ENCODE peak calls at places on chromosomes 12 and 14, in six cellular contexts. S, E, V, Z, R and U are unnamed samples. For H3K9me3, the result is how much of the 10 kb centered on the place peaks cover.

GRCh38 chr12:27048822-27049752 is 26.7 kb downstream of the MED21 start:
- DNase-seq in E (no peak), R (peak), Z (peak), V (no peak), S (no peak), U (peak)

GRCh38 chr12:32419520-32419960 is 20.2 kb downstream of the FGD4 start:
- DNase-seq in Z (no peak), S (no peak), E (peak), V (peak), R (peak), U (no peak)

GRCh38 chr14:101492716-101493115 is 68.6 kb upstream of the DIO3 start:
- DNase-seq in R (no peak), Z (no peak), S (no peak), E (no peak), V (peak), U (no peak)

GRCh38 chr12:81085832-81086231 is 8.0 kb downstream of the ACSS3 start:
- DNase-seq in R (no peak), Z (no peak), V (no peak), S (no peak), E (no peak), U (no peak)

GRCh38 chr12:113194971-113195391 is 9.5 kb downstream of the RITA1 start:
- DNase-seq in Z (no peak), R (peak), V (no peak), S (no peak), E (no peak), U (no peak)

GRCh38 chr12:114656906-114657596 is 26.9 kb downstream of the TBX3 start:
- DNase-seq in V (no peak), R (no peak), Z (no peak), E (no peak), S (no peak), U (no peak)

GRCh38 chr12:122757568-122757967 is 4.9 kb downstream of the DENR start:
- DNase-seq in Z (no peak), S (no peak), E (no peak), V (no peak), R (no peak), U (no peak)

GRCh38 chr14:23160924-23161522 is 22.4 kb downstream of the SLC7A8 start:
- DNase-seq in Z (peak), R (peak), V (peak), E (no peak), S (no peak), U (peak)

GRCh38 chr12:52214421-52214802 is 18.6 kb upstream of the KRT7 start:
- DNase-seq in E (no peak), S (no peak), R (no peak), V (no peak), Z (peak), U (no peak)

GRCh38 chr14:94893411-94894160 is 123.7 kb upstream of the GSC start:
- DNase-seq in Z (no peak), R (no peak), V (no peak), E (no peak), S (no peak), U (no peak)

GRCh38 chr12:111319600-111320232 is 49.2 kb downstream of the PHETA1 start:
- DNase-seq in V (no peak), Z (no peak), E (no peak), R (no peak), S (no peak), U (no peak)

GRCh38 chr12:113092478-113093408 is 36.2 kb downstream of the DTX1 start:
- DNase-seq in S (peak), R (no peak), E (peak), V (peak), Z (no peak), U (no peak)

GRCh38 chr14:88753873-88754272 is 38.9 kb downstream of the EML5 start:
- DNase-seq in S (no peak), R (no peak), V (no peak), Z (no peak), E (no peak), U (no peak)

GRCh38 chr12:116426391-116427136 is 132.6 kb upstream of the MAP1LC3B2 start:
- DNase-seq in E (peak), V (peak), R (peak), S (no peak), Z (peak), U (peak)

GRCh38 chr12:56634837-56635538 is 4.9 kb upstream of the BAZ2A start:
- DNase-seq in S (peak), V (peak), E (peak), R (peak), Z (peak), U (peak)

GRCh38 chr14:55749201-55749812 is 169.3 kb downstream of the KTN1 start:
- DNase-seq in R (peak), S (no peak), Z (peak), E (no peak), V (no peak), U (no peak)

GRCh38 chr12:121838096-121838495 is 20.6 kb downstream of the HPD start:
- DNase-seq in E (no peak), V (no peak), Z (no peak), S (no peak), R (no peak), U (no peak)

GRCh38 chr14:62213516-62213915 is 451.3 kb downstream of the SNAPC1 start:
- DNase-seq in S (no peak), R (peak), Z (no peak), V (no peak), E (peak), U (peak)

GRCh38 chr14:77593501-77593911 is 22.9 kb downstream of the SPTLC2 start:
- DNase-seq in R (peak), V (no peak), Z (peak), S (no peak), E (no peak), U (no peak)

GRCh38 chr14:99497894-99498293 is 16.7 kb downstream of the CCNK start:
- DNase-seq in Z (no peak), R (no peak), V (no peak), S (no peak), E (no peak), U (no peak)

GRCh38 chr12:14390885-14391530 is 25.5 kb downstream of the ATF7IP start:
- DNase-seq in R (no peak), E (no peak), Z (no peak), V (no peak), S (no peak), U (no peak)

GRCh38 chr12:80937391-80938238 is at the start of gene LIN7A:
- DNase-seq in Z (no peak), E (peak), S (peak), V (peak), R (peak), U (no peak)

GRCh38 chr12:119669744-119670472 is 2.0 kb downstream of the PRKAB1 start:
- DNase-seq in V (peak), Z (peak), S (no peak), E (no peak), R (no peak), U (no peak)

GRCh38 chr12:66751432-66752113 is 72.7 kb upstream of the GRIP1 start:
- DNase-seq in V (no peak), R (no peak), Z (peak), S (no peak), E (no peak), U (no peak)

GRCh38 chr14:69288956-69289705 is 29.2 kb downstream of the GALNT16 start:
- DNase-seq in Z (peak), S (no peak), E (no peak), R (no peak), V (no peak), U (no peak)

GRCh38 chr14:98099527-98099926 is 1172.5 kb downstream of the BCL11B start:
- DNase-seq in E (no peak), V (no peak), R (no peak), S (no peak), Z (no peak), U (no peak)

GRCh38 chr12:133080051-133080618 is 588 bp upstream of the ZNF140 start:
- DNase-seq in R (peak), Z (peak), E (peak), S (peak), V (peak), U (peak)

GRCh38 chr12:133081408-133081806 is 684 bp downstream of the ZNF140 start:
- DNase-seq in S (no peak), R (no peak), E (no peak), V (peak), Z (no peak), U (no peak)

GRCh38 chr12:133083345-133083744 is 2.6 kb downstream of the ZNF140 start:
- DNase-seq in S (no peak), E (no peak), V (no peak), R (no peak), Z (no peak), U (no peak)

DNA sequence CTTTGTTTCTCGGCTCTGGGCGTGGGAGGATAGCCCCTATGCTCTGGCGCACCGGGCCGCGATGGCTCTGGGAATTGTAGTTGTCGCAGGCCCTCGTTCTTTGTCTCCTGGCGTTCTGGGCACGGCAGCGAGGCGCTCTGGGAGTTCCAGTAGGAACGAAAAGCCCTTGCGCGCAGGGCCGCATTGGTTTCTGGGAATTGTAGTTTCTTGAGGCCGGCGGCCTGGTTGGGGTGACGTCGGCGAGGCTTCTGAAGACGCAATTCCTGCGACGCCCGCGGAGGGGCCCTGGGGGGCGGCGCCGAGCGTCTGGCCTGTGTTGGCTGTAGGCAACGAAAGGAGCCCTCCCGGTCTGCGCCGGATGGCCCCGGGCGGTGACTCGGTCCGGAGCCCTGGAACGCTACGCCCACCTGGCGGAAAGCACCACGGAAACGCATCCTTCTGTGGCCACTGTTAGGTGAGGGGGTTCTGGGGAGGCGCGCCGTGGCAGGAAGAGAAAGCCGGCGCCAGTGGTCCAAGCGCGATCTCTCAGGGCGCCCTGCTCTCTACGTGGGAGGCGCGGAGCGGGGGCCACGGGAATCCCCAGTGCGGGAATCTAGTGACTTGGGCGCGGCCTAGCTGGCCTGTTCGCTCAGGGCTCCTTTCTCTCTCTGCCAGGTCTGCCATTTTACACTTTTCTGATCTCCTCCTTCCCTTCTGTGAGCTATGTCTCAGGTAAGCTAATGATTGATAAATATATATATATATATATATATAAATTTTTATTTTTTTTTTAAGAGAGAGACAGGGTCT is at the start of gene ZNF140:
- DNase-seq in Z (peak), S (peak), R (peak), E (peak), V (peak), U (peak)
- H3K9me3 ChIP-seq in Z (half or more), S (under half), R (under half), E (under half), V (under half), U (half or more)

GRCh38 chr14:79274641-79275366 is 936.5 kb downstream of the DIO2 start:
- DNase-seq in S (no peak), E (no peak), R (peak), V (no peak), Z (no peak), U (no peak)
- TF ChIP-seq CTCF in S (no peak), E (no peak), R (peak), V (no peak), Z (no peak), U (peak)

DNA sequence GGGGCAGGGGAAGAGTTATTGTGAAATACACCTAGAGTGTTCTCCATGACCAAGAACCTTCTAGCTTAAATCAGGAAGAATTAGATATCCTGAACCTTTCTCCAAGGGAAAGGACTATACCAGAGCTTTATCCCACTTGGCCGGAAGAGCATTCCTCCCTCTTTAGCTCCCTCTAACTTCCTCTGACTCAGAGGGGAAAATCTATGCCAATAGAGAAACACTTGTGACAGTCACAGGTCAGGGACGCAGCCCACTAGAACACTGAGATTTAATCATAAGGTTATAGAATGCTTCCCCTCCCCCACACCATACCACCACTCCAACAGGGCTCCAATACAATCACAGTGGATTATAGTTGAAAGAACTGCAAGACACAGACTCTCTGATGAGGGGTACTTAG is 55.4 kb upstream of the RFX4 start:
- DNase-seq in V (no peak), Z (no peak), S (no peak), R (peak), E (no peak), U (no peak)
- H3K4me3 ChIP-seq in V (no peak), Z (no peak), S (no peak), R (no peak), E (no peak), U (no peak)

GRCh38 chr12:130429656-130430505 is 92.2 kb downstream of the PIWIL1 start:
- DNase-seq in S (no peak), V (no peak), R (no peak), E (no peak), Z (no peak), U (no peak)
- H3K9me3 ChIP-seq in S (under half), V (under half), R (half or more), E (under half), Z (under half), U (half or more)

DNA sequence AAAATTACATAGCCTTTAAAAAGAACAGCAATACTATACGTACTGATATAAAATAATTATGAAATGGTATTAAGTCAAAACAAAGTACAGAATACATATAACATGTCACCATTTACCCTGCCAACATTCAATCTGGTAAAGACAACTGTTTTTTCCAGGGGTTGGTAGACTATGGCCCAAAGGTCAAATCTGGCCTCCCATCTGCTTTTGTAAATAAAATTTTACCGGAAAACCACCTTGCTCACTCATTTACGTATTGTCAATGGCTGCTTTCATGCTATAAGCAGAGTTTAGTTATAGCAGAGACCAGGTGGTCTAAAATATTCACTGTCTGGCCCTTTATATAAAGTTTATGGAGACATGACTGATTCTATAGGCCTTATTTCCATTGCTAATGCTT is 14.0 kb downstream of the CEP290 start:
- DNase-seq in S (no peak), E (no peak), V (no peak), R (no peak), Z (no peak), U (no peak)
- TF ChIP-seq CTCF in S (no peak), E (no peak), V (no peak), R (no peak), Z (no peak), U (no peak)